ENCODE peak calls at places on chromosomes 2 and 18, in ten cellular contexts. One of them, this sample, is unnamed.

GRCh38 chr2:67670704-67671300 is 273.7 kb downstream of the ETAA1 start:
- DNase-seq in AG04449: no peak
- DNase-seq in Calu3: no peak
- DNase-seq in B cell: no peak
- DNase-seq in CD4-positive, alpha-beta T cell: no peak
- DNase-seq in Peyer's patch: no peak
- DNase-seq in ovary: no peak
- DNase-seq in RWPE1: no peak
- DNase-seq in GM12865: no peak
- DNase-seq in fibroblast of lung: no peak
- DNase-seq in this sample: no peak

GRCh38 chr18:63881851-63882250 is 5.7 kb upstream of the SERPINB2 start:
- DNase-seq in AG04449: peak
- DNase-seq in Calu3: no peak
- DNase-seq in B cell: no peak
- DNase-seq in CD4-positive, alpha-beta T cell: no peak
- DNase-seq in Peyer's patch: no peak
- DNase-seq in ovary: no peak
- DNase-seq in RWPE1: peak
- DNase-seq in GM12865: no peak
- DNase-seq in fibroblast of lung: no peak
- DNase-seq in this sample: no peak

GRCh38 chr2:72003796-72004195 is 143.9 kb downstream of the CYP26B1 start:
- DNase-seq in AG04449: no peak
- DNase-seq in Calu3: no peak
- DNase-seq in B cell: no peak
- DNase-seq in CD4-positive, alpha-beta T cell: no peak
- DNase-seq in Peyer's patch: no peak
- DNase-seq in ovary: no peak
- DNase-seq in RWPE1: no peak
- DNase-seq in GM12865: no peak
- DNase-seq in fibroblast of lung: no peak
- DNase-seq in this sample: no peak

GRCh38 chr2:133968446-133968845 is 285.4 kb upstream of the MGAT5 start:
- DNase-seq in AG04449: no peak
- DNase-seq in Calu3: no peak
- DNase-seq in B cell: peak
- DNase-seq in CD4-positive, alpha-beta T cell: no peak
- DNase-seq in Peyer's patch: no peak
- DNase-seq in ovary: no peak
- DNase-seq in RWPE1: no peak
- DNase-seq in GM12865: no peak
- DNase-seq in fibroblast of lung: no peak
- DNase-seq in this sample: no peak

GRCh38 chr2:37917281-37918228 is 7.5 kb upstream of the RMDN2 start:
- DNase-seq in AG04449: no peak
- DNase-seq in Calu3: no peak
- DNase-seq in B cell: no peak
- DNase-seq in CD4-positive, alpha-beta T cell: no peak
- DNase-seq in Peyer's patch: no peak
- DNase-seq in ovary: no peak
- DNase-seq in RWPE1: no peak
- DNase-seq in GM12865: no peak
- DNase-seq in fibroblast of lung: no peak
- DNase-seq in this sample: no peak

GRCh38 chr2:218659258-218659987 is at the start of the genes BCS1L and ZNF142:
- DNase-seq in AG04449: no peak
- DNase-seq in Calu3: peak
- DNase-seq in B cell: peak
- DNase-seq in CD4-positive, alpha-beta T cell: peak
- DNase-seq in Peyer's patch: peak
- DNase-seq in ovary: peak
- DNase-seq in RWPE1: peak
- DNase-seq in GM12865: peak
- DNase-seq in fibroblast of lung: peak
- DNase-seq in this sample: peak

GRCh38 chr2:30208453-30208852 is 22.9 kb upstream of the LBH start:
- DNase-seq in AG04449: peak
- DNase-seq in Calu3: peak
- DNase-seq in B cell: peak
- DNase-seq in CD4-positive, alpha-beta T cell: peak
- DNase-seq in Peyer's patch: peak
- DNase-seq in ovary: peak
- DNase-seq in RWPE1: peak
- DNase-seq in GM12865: peak
- DNase-seq in fibroblast of lung: peak
- DNase-seq in this sample: no peak

GRCh38 chr2:181290182-181290581 is 167.0 kb upstream of the ITGA4 start:
- DNase-seq in AG04449: no peak
- DNase-seq in Calu3: no peak
- DNase-seq in B cell: no peak
- DNase-seq in CD4-positive, alpha-beta T cell: no peak
- DNase-seq in Peyer's patch: no peak
- DNase-seq in ovary: no peak
- DNase-seq in RWPE1: no peak
- DNase-seq in GM12865: no peak
- DNase-seq in fibroblast of lung: no peak
- DNase-seq in this sample: no peak

GRCh38 chr2:111708478-111708877 is 175.5 kb downstream of the ANAPC1 start:
- DNase-seq in AG04449: no peak
- DNase-seq in Calu3: no peak
- DNase-seq in B cell: no peak
- DNase-seq in CD4-positive, alpha-beta T cell: no peak
- DNase-seq in Peyer's patch: no peak
- DNase-seq in ovary: no peak
- DNase-seq in RWPE1: no peak
- DNase-seq in GM12865: no peak
- DNase-seq in fibroblast of lung: no peak
- DNase-seq in this sample: no peak

GRCh38 chr18:51275712-51276473 is 78.4 kb upstream of the MEX3C start:
- DNase-seq in AG04449: no peak
- DNase-seq in Calu3: peak
- DNase-seq in B cell: no peak
- DNase-seq in CD4-positive, alpha-beta T cell: no peak
- DNase-seq in Peyer's patch: no peak
- DNase-seq in ovary: peak
- DNase-seq in RWPE1: no peak
- DNase-seq in GM12865: peak
- DNase-seq in fibroblast of lung: peak
- DNase-seq in this sample: no peak

DNA sequence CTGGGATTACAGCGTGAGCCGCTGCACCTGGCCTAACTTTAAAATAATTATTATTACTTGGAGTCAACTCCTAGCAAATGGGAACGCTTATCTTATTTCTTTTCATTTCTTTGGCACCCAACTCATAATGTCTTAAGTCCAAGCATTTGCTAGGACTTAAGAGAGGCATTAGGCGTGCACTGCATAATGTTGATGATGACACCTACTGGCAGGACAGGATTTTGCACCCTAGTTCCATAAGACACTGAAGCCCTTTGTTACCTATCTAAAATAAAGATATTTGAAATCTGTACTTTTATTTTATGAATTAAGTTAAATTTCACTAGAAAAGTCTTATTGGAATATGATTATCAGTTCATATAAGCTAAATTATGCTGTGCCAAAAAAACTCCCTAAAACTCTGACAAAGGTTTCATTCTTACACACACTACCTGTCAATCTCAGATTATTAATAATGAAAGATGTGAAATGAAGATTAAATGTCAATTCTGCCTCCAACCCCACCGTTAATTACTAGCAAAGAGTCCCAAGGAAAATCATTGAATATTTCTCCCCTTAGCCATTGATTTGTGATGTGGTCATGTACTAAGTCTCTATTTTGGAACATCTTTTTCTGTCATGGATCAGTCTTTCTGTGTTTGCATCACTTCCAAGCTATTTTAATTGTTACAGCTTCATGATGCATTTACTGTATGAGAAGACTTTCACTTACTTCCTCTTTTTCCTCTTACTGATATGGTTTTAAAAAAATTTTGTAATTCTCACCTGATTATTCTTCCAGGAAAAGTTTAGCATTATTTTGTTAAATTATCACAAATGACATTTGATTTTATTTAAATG is 12.7 kb upstream of the CDH2 start:
- DNase-seq in AG04449: no peak
- DNase-seq in Calu3: peak
- DNase-seq in B cell: no peak
- DNase-seq in CD4-positive, alpha-beta T cell: no peak
- DNase-seq in Peyer's patch: no peak
- DNase-seq in ovary: no peak
- DNase-seq in RWPE1: no peak
- DNase-seq in GM12865: peak
- DNase-seq in fibroblast of lung: peak
- DNase-seq in this sample: no peak
- TF ChIP-seq CTCF in AG04449: peak
- TF ChIP-seq CTCF in Calu3: peak
- TF ChIP-seq CTCF in B cell: no peak
- TF ChIP-seq CTCF in CD4-positive, alpha-beta T cell: no peak
- TF ChIP-seq CTCF in Peyer's patch: peak
- TF ChIP-seq CTCF in ovary: peak
- TF ChIP-seq CTCF in RWPE1: peak
- TF ChIP-seq CTCF in GM12865: peak
- TF ChIP-seq CTCF in fibroblast of lung: peak
- TF ChIP-seq CTCF in this sample: peak

GRCh38 chr2:169397697-169398096 is 35.4 kb upstream of the LRP2 start:
- DNase-seq in AG04449: no peak
- DNase-seq in Calu3: no peak
- DNase-seq in B cell: no peak
- DNase-seq in CD4-positive, alpha-beta T cell: no peak
- DNase-seq in Peyer's patch: no peak
- DNase-seq in ovary: no peak
- DNase-seq in RWPE1: peak
- DNase-seq in GM12865: no peak
- DNase-seq in fibroblast of lung: peak
- DNase-seq in this sample: no peak
- TF ChIP-seq CTCF in AG04449: no peak
- TF ChIP-seq CTCF in Calu3: no peak
- TF ChIP-seq CTCF in B cell: no peak
- TF ChIP-seq CTCF in CD4-positive, alpha-beta T cell: no peak
- TF ChIP-seq CTCF in Peyer's patch: no peak
- TF ChIP-seq CTCF in ovary: no peak
- TF ChIP-seq CTCF in RWPE1: peak
- TF ChIP-seq CTCF in GM12865: no peak
- TF ChIP-seq CTCF in fibroblast of lung: peak
- TF ChIP-seq CTCF in this sample: no peak

GRCh38 chr18:33611525-33612135 is 33.6 kb downstream of the ASXL3 start:
- DNase-seq in AG04449: no peak
- DNase-seq in Calu3: no peak
- DNase-seq in B cell: no peak
- DNase-seq in CD4-positive, alpha-beta T cell: no peak
- DNase-seq in Peyer's patch: no peak
- DNase-seq in ovary: no peak
- DNase-seq in RWPE1: no peak
- DNase-seq in GM12865: no peak
- DNase-seq in fibroblast of lung: peak
- DNase-seq in this sample: no peak

GRCh38 chr18:33600846-33601245 is 22.8 kb downstream of the ASXL3 start:
- DNase-seq in AG04449: no peak
- DNase-seq in Calu3: no peak
- DNase-seq in B cell: no peak
- DNase-seq in CD4-positive, alpha-beta T cell: no peak
- DNase-seq in Peyer's patch: no peak
- DNase-seq in ovary: no peak
- DNase-seq in RWPE1: no peak
- DNase-seq in GM12865: no peak
- DNase-seq in fibroblast of lung: no peak
- DNase-seq in this sample: no peak

GRCh38 chr18:33603434-33603833 is 25.4 kb downstream of the ASXL3 start:
- DNase-seq in AG04449: no peak
- DNase-seq in Calu3: no peak
- DNase-seq in B cell: no peak
- DNase-seq in CD4-positive, alpha-beta T cell: no peak
- DNase-seq in Peyer's patch: no peak
- DNase-seq in ovary: no peak
- DNase-seq in RWPE1: no peak
- DNase-seq in GM12865: no peak
- DNase-seq in fibroblast of lung: no peak
- DNase-seq in this sample: no peak

GRCh38 chr18:33605250-33605649 is 27.2 kb downstream of the ASXL3 start:
- DNase-seq in AG04449: no peak
- DNase-seq in Calu3: peak
- DNase-seq in B cell: no peak
- DNase-seq in CD4-positive, alpha-beta T cell: no peak
- DNase-seq in Peyer's patch: no peak
- DNase-seq in ovary: no peak
- DNase-seq in RWPE1: no peak
- DNase-seq in GM12865: no peak
- DNase-seq in fibroblast of lung: no peak
- DNase-seq in this sample: no peak

DNA sequence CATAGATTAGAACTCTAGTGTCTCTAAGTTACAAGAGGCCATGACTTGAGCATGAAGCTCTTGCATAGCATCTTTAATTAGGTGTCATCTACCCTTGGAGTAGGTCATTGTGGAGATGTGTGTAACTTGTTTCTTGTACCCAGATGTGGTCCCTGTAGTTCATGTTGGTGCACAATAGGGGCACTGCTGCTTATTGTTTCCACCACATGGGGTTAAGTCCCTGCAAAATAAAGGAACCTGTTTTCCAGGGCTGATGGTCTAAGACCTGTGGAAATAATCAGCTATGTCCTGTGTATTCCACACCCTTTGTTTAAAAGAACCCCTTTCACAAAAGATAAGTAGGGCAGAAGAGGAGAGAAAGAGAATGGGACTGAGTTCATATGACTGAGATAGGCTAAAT is 28.6 kb downstream of the ASXL3 start:
- DNase-seq in AG04449: no peak
- DNase-seq in Calu3: no peak
- DNase-seq in B cell: no peak
- DNase-seq in CD4-positive, alpha-beta T cell: no peak
- DNase-seq in Peyer's patch: no peak
- DNase-seq in ovary: no peak
- DNase-seq in RWPE1: no peak
- DNase-seq in GM12865: peak
- DNase-seq in fibroblast of lung: no peak
- DNase-seq in this sample: no peak
- TF ChIP-seq CTCF in AG04449: no peak
- TF ChIP-seq CTCF in Calu3: no peak
- TF ChIP-seq CTCF in B cell: no peak
- TF ChIP-seq CTCF in CD4-positive, alpha-beta T cell: no peak
- TF ChIP-seq CTCF in Peyer's patch: no peak
- TF ChIP-seq CTCF in ovary: no peak
- TF ChIP-seq CTCF in RWPE1: no peak
- TF ChIP-seq CTCF in GM12865: no peak
- TF ChIP-seq CTCF in fibroblast of lung: no peak
- TF ChIP-seq CTCF in this sample: no peak

DNA sequence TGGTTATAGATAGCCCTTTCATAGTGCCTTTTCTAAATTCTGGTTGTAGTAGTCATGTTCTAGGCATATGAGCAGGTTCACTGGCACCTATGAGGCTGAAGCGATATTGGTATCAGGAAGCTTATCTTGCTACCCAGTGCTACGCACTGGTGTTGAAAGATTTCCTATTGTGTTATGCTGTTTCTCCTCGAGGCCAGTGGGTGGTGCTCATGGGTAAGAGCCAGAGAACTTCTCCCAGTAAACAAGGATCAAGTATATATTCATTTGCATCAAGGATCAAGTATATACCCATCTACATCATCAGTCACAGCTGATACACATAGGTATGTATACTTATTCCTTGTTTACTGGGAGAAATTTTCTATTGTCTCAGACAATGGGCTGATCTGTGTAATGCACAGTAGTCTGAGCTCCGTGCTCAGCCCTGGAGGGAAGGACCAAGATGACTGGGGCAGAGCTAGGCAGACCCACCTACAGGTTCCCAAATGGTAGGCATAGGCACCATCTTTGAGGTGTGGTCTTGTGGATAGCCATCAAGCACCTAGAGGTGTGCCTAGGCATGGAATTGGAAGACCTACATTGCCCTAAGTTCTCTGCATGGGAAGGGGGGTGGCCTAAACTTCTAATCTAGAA is 101.2 kb upstream of the GALNT13 start:
- DNase-seq in AG04449: no peak
- DNase-seq in Calu3: peak
- DNase-seq in B cell: no peak
- DNase-seq in CD4-positive, alpha-beta T cell: no peak
- DNase-seq in Peyer's patch: no peak
- DNase-seq in ovary: no peak
- DNase-seq in RWPE1: no peak
- DNase-seq in GM12865: no peak
- DNase-seq in fibroblast of lung: no peak
- DNase-seq in this sample: no peak
- TF ChIP-seq CTCF in AG04449: no peak
- TF ChIP-seq CTCF in Calu3: peak
- TF ChIP-seq CTCF in B cell: no peak
- TF ChIP-seq CTCF in CD4-positive, alpha-beta T cell: no peak
- TF ChIP-seq CTCF in Peyer's patch: peak
- TF ChIP-seq CTCF in ovary: no peak
- TF ChIP-seq CTCF in RWPE1: no peak
- TF ChIP-seq CTCF in GM12865: peak
- TF ChIP-seq CTCF in fibroblast of lung: no peak
- TF ChIP-seq CTCF in this sample: no peak